ENCODE peak calls at places on chromosome 21, in seven cellular contexts. One of them, this sample, is unnamed.

GRCh38 chr21:29175408-29176147 is 45.1 kb downstream of the MAP3K7CL start:
- DNase-seq in caudate nucleus: no peak
- DNase-seq in endothelial cell: no peak
- DNase-seq in EL: peak
- DNase-seq in AG08395: no peak
- DNase-seq in NB4: no peak
- DNase-seq in thoracic aorta: no peak
- DNase-seq in this sample: no peak

GRCh38 chr21:45250914-45251634 is 36.6 kb downstream of the POFUT2 start:
- DNase-seq in endothelial cell: no peak
- DNase-seq in NB4: no peak
- DNase-seq in EL: no peak
- DNase-seq in thoracic aorta: no peak
- DNase-seq in caudate nucleus: no peak
- DNase-seq in AG08395: no peak
- DNase-seq in this sample: no peak

GRCh38 chr21:34227386-34227852 is 136.4 kb upstream of the KCNE2 start:
- DNase-seq in NB4: no peak
- DNase-seq in EL: peak
- DNase-seq in caudate nucleus: no peak
- DNase-seq in AG08395: no peak
- DNase-seq in endothelial cell: no peak
- DNase-seq in thoracic aorta: peak
- DNase-seq in this sample: peak

GRCh38 chr21:37208741-37209225 is 58.4 kb downstream of the VPS26C start:
- DNase-seq in EL: no peak
- DNase-seq in AG08395: no peak
- DNase-seq in endothelial cell: no peak
- DNase-seq in caudate nucleus: no peak
- DNase-seq in NB4: no peak
- DNase-seq in thoracic aorta: no peak
- DNase-seq in this sample: no peak

GRCh38 chr21:29382029-29382654 is 83.4 kb downstream of the BACH1 start:
- DNase-seq in EL: peak
- DNase-seq in thoracic aorta: no peak
- DNase-seq in AG08395: peak
- DNase-seq in NB4: no peak
- DNase-seq in caudate nucleus: no peak
- DNase-seq in endothelial cell: no peak
- DNase-seq in this sample: peak

GRCh38 chr21:25313891-25314646 is 293.2 kb downstream of the MRPL39 start:
- DNase-seq in thoracic aorta: no peak
- DNase-seq in caudate nucleus: no peak
- DNase-seq in AG08395: peak
- DNase-seq in endothelial cell: no peak
- DNase-seq in NB4: peak
- DNase-seq in EL: peak
- DNase-seq in this sample: peak

GRCh38 chr21:24939288-24939687 is 668.0 kb downstream of the MRPL39 start:
- DNase-seq in NB4: no peak
- DNase-seq in endothelial cell: no peak
- DNase-seq in EL: no peak
- DNase-seq in AG08395: no peak
- DNase-seq in caudate nucleus: no peak
- DNase-seq in thoracic aorta: no peak
- DNase-seq in this sample: no peak

GRCh38 chr21:34935452-34935851 is 113.7 kb downstream of the RUNX1 start:
- DNase-seq in AG08395: no peak
- DNase-seq in caudate nucleus: no peak
- DNase-seq in EL: no peak
- DNase-seq in thoracic aorta: no peak
- DNase-seq in endothelial cell: no peak
- DNase-seq in NB4: no peak
- DNase-seq in this sample: no peak

GRCh38 chr21:38811257-38811656 is 5.5 kb downstream of the ETS2 start:
- DNase-seq in endothelial cell: no peak
- DNase-seq in caudate nucleus: no peak
- DNase-seq in EL: peak
- DNase-seq in thoracic aorta: no peak
- DNase-seq in NB4: no peak
- DNase-seq in AG08395: peak
- DNase-seq in this sample: peak

GRCh38 chr21:45592208-45592619 is 50.0 kb upstream of the SLC19A1 start:
- DNase-seq in EL: no peak
- DNase-seq in endothelial cell: no peak
- DNase-seq in NB4: peak
- DNase-seq in AG08395: no peak
- DNase-seq in thoracic aorta: no peak
- DNase-seq in caudate nucleus: no peak
- DNase-seq in this sample: no peak

This sample was measured in GM03348.